ENCODE peak calls at places on chromosome 9, in six cellular contexts. W is SK-N-SH, V is H1, B is HepG2, E is GM12878, H is K562. G is an unnamed sample.

GRCh38 chr9:120510816-120511215 is 69.2 kb downstream of the CDK5RAP2 start:
- DNase-seq in W (no peak), V (no peak), B (no peak), E (no peak), H (no peak), G (no peak)

GRCh38 chr9:135611142-135611874 is 28.0 kb downstream of the GLT6D1 start:
- DNase-seq in W (no peak), V (no peak), B (no peak), E (no peak), H (no peak), G (no peak)

GRCh38 chr9:73805111-73805510 is 653.4 kb downstream of the ANXA1 start:
- DNase-seq in W (no peak), V (no peak), B (no peak), E (no peak), H (no peak), G (no peak)

GRCh38 chr9:86487222-86487841 is 133.1 kb upstream of the TUT7 start:
- DNase-seq in W (peak; percentile 59), V (no peak), B (peak; percentile 23), E (no peak), H (peak; percentile 19), G (peak; percentile 31)

GRCh38 chr9:4997196-4997595 is 12.1 kb downstream of the JAK2 start:
- DNase-seq in W (no peak), V (no peak), B (no peak), E (no peak), H (no peak), G (no peak)

GRCh38 chr9:120257483-120257882 is 322.5 kb downstream of the CDK5RAP2 start:
- DNase-seq in W (no peak), V (no peak), B (no peak), E (no peak), H (no peak), G (no peak)

GRCh38 chr9:36999728-37000333 is 34.2 kb downstream of the PAX5 start:
- DNase-seq in W (no peak), V (no peak), B (no peak), E (no peak), H (no peak), G (no peak)

GRCh38 chr9:81814794-81815464 is 113.3 kb upstream of the SPATA31D4 start:
- DNase-seq in W (no peak), V (no peak), B (no peak), E (peak; percentile 27), H (no peak), G (no peak)

GRCh38 chr9:112076814-112077213 is 98.3 kb downstream of the SUSD1 start:
- DNase-seq in W (no peak), V (no peak), B (no peak), E (no peak), H (no peak), G (no peak)

GRCh38 chr9:116549061-116549664 is 137.9 kb upstream of the TRIM32 start:
- DNase-seq in W (no peak), V (no peak), B (peak; percentile 91), E (no peak), H (no peak), G (peak; percentile 83)

GRCh38 chr9:101027246-101027645 is 1.3 kb upstream of the PLPPR1 start:
- DNase-seq in W (no peak), V (no peak), B (no peak), E (no peak), H (no peak), G (no peak)

GRCh38 chr9:122951056-122951455 is 10.2 kb downstream of the RABGAP1 start:
- DNase-seq in W (no peak), V (no peak), B (no peak), E (no peak), H (no peak), G (no peak)

GRCh38 chr9:138023394-138024124 is 146.0 kb downstream of the CACNA1B start:
- DNase-seq in W (no peak), V (no peak), B (no peak), E (no peak), H (peak; percentile 0), G (no peak)

GRCh38 chr9:69822091-69822750 is 1.6 kb downstream of the CFAP95 start:
- DNase-seq in W (no peak), V (no peak), B (no peak), E (no peak), H (no peak), G (no peak)

GRCh38 chr9:11893331-11893730 is 799.9 kb upstream of the TYRP1 start:
- DNase-seq in W (no peak), V (no peak), B (no peak), E (no peak), H (no peak), G (no peak)
- TF ChIP-seq RAD21 in W (no peak), V (no peak), B (no peak), E (no peak), H (no peak), G (no peak)

GRCh38 chr9:134272302-134273023 is 53.8 kb upstream of the RXRA start:
- DNase-seq in W (no peak), V (no peak), B (no peak), E (no peak), H (no peak), G (no peak)

GRCh38 chr9:134273647-134274046 is 52.6 kb upstream of the RXRA start:
- DNase-seq in W (no peak), V (no peak), B (no peak), E (no peak), H (no peak), G (no peak)

GRCh38 chr9:134278286-134278685 is 48.0 kb upstream of the RXRA start:
- DNase-seq in W (no peak), V (no peak), B (no peak), E (no peak), H (no peak), G (no peak)

GRCh38 chr9:134276463-134277245 is 49.6 kb upstream of the RXRA start:
- DNase-seq in W (no peak), V (no peak), B (no peak), E (no peak), H (no peak), G (no peak)

GRCh38 chr9:134275379-134275778 is 50.9 kb upstream of the RXRA start:
- DNase-seq in W (peak; percentile 60), V (peak; percentile 9), B (no peak), E (no peak), H (no peak), G (no peak)
- TF ChIP-seq CTCF in W (no peak), V (peak; percentile 71), B (peak; percentile 23), E (no peak), H (no peak), G (no peak)

GRCh38 chr9:91039835-91040140 is 238.2 kb downstream of the SYK start:
- DNase-seq in W (no peak), V (no peak), B (no peak), E (no peak), H (no peak), G (no peak)

GRCh38 chr9:91037511-91038482 is 236.2 kb downstream of the SYK start:
- DNase-seq in W (peak; percentile 21), V (no peak), B (peak; percentile 91), E (no peak), H (no peak), G (peak; percentile 41)

GRCh38 chr9:91040371-91041215 is 239.0 kb downstream of the SYK start:
- DNase-seq in W (no peak), V (no peak), B (no peak), E (no peak), H (no peak), G (no peak)

GRCh38 chr9:91038483-91039124 is 237.0 kb downstream of the SYK start:
- DNase-seq in W (no peak), V (no peak), B (no peak), E (no peak), H (no peak), G (no peak)

GRCh38 chr9:91039125-91039834 is 237.7 kb downstream of the SYK start:
- DNase-seq in W (no peak), V (no peak), B (peak; percentile 12), E (no peak), H (no peak), G (no peak)
- TF ChIP-seq SIN3A in W (no peak), V (no peak), B (no peak), E (no peak), H (no peak), G (no peak)

DNA sequence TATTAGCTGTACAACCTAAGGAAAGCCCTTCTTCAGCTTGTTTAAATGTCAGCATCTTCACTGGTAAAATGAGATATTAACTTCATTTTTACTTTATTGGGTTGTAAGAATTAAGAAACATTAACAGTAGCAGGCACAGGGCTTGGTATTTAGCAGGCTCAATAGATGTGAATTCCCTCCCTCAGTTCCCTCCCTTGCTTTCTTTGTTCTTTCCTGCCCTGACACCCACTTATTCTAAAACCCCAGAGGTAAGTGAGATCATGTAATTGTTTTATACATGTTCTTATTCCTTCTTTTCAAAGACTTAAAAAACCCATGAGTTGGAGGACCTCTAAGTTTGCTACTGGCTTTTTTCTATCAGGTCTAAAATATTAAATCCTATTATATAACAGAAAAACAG is 73.3 kb upstream of the IFNK start:
- DNase-seq in W (no peak), V (no peak), B (no peak), E (no peak), H (no peak), G (no peak)
- TF ChIP-seq RAD21 in W (no peak), V (no peak), B (no peak), E (no peak), H (no peak), G (no peak)

GRCh38 chr9:98536542-98537173 is 172.1 kb downstream of the GABBR2 start:
- DNase-seq in W (no peak), V (peak; percentile 15), B (peak; percentile 5), E (peak; percentile 4), H (peak; percentile 67), G (no peak)
- TF ChIP-seq CTCF in W (peak; percentile 32), V (peak; percentile 81), B (peak; percentile 46), E (peak; percentile 78), H (peak; percentile 88), G (peak; percentile 60)

DNA sequence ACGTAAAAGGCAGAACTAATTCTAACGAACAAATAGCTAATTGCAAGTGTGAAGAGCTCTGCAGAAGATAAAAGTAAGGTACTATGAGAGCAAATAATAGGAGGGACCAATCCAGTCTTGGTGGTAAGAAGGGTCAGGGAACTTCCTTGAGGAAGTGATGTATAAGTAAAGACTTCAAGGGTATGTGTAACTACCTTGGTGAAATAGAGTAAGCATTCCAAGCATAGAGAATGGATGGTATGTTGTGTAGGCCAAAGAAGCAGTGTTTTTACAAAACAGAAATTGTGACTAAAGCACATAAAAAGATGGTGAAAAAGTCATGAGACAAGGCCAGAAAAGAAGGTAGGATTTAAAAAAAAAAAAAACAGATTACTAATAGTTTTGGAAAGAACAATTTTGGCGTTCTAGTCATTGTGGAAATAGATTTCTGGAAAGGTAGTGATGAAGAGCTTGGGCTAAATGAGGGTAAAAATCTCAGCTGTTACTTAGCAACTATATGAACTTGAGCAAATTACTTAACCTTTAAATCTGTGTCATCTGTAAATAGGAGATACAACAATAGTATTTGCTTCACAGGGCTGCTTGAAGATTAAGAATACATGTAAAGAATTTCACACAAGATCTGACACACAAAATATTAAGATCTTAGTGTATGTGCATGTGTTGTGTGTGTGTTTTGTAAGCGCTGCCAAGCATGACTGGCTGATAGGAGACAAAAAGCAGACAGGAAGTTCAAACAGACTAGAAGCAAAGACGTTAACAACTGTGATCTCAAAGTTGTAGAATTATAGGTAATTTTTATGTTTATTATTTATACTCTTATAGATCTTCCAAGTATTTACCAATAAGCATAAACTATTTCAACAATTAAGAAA is 73.5 kb downstream of the NR6A1 start:
- DNase-seq in W (peak; percentile 12), V (no peak), B (no peak), E (no peak), H (no peak), G (no peak)
- TF ChIP-seq SIN3A in W (no peak), V (no peak), B (no peak), E (no peak), H (no peak), G (no peak)

GRCh38 chr9:125649315-125649714 is 57.7 kb downstream of the MAPKAP1 start:
- DNase-seq in W (no peak), V (no peak), B (no peak), E (no peak), H (no peak), G (peak; percentile 74)
- TF ChIP-seq RAD21 in W (no peak), V (no peak), B (no peak), E (no peak), H (no peak), G (no peak)